ENCODE peak calls at places on chromosomes 4 and X, in seven cellular contexts. N, B, D, U, H, P and E are unnamed samples.
A peak's percentile ranks its signal among the peaks of the same experiment; 100 is the strongest.

GRCh38 chr4:141220655-141221605 is at the start of gene ZNF330:
- DNase-seq in N (peak; percentile 95), H (peak; percentile 87), U (peak; percentile 95), B (peak; percentile 93), P (peak; percentile 95), D (peak; percentile 81), E (peak; percentile 94)

GRCh38 chr4:73709461-73710033 is 30.8 kb upstream of the CXCL8 start:
- DNase-seq in N (no peak), P (no peak), U (no peak), B (no peak), D (no peak), H (no peak), E (no peak)

GRCh38 chr4:122826596-122827257 is at the start of gene FGF2:
- DNase-seq in P (peak; percentile 48), B (peak; percentile 83), H (no peak), D (no peak), N (peak; percentile 54), U (peak; percentile 79), E (peak; percentile 39)

GRCh38 chrX:100658936-100659335 is 14.9 kb downstream of the SRPX2 start:
- DNase-seq in D (no peak), B (no peak), P (no peak), H (no peak), N (no peak), U (no peak), E (no peak)

GRCh38 chr4:126986828-126987227 is 645.9 kb upstream of the INTU start:
- DNase-seq in U (no peak), P (no peak), H (no peak), D (peak; percentile 7), B (no peak), N (no peak), E (no peak)

GRCh38 chr4:102574317-102574716 is 73.2 kb downstream of the NFKB1 start:
- DNase-seq in N (no peak), H (no peak), U (no peak), B (no peak), D (peak; percentile 13), P (no peak), E (no peak)

GRCh38 chr4:6548201-6548881 is 26.6 kb upstream of the MAN2B2 start:
- DNase-seq in N (peak; percentile 83), D (no peak), H (no peak), U (peak; percentile 61), B (no peak), P (no peak), E (peak; percentile 80)

GRCh38 chr4:138190452-138190858 is 51.7 kb downstream of the SLC7A11 start:
- DNase-seq in H (no peak), P (no peak), U (no peak), B (no peak), D (no peak), N (no peak), E (no peak)

GRCh38 chrX:116240446-116240845 is 69.9 kb downstream of the AGTR2 start:
- DNase-seq in D (no peak), B (no peak), P (peak; percentile 38), U (no peak), H (no peak), N (no peak), E (no peak)

GRCh38 chrX:130196453-130196852 is 24.7 kb downstream of the RAB33A start:
- DNase-seq in U (no peak), N (no peak), B (no peak), D (no peak), P (no peak), H (no peak), E (no peak)

GRCh38 chrX:51837451-51837850 is 56.0 kb upstream of the MAGED1 start:
- DNase-seq in U (no peak), D (no peak), B (no peak), N (no peak), H (no peak), P (no peak), E (no peak)

GRCh38 chr4:114178392-114178791 is 198.9 kb upstream of the ARSJ start:
- DNase-seq in P (no peak), D (no peak), U (no peak), H (no peak), B (no peak), N (no peak), E (no peak)

GRCh38 chr4:39415678-39416283 is 9.1 kb downstream of the KLB start:
- DNase-seq in D (no peak), B (no peak), N (no peak), P (no peak), H (no peak), U (no peak), E (no peak)

GRCh38 chr4:84920591-84920990 is 45.9 kb downstream of the WDFY3 start:
- DNase-seq in U (no peak), B (no peak), D (peak; percentile 3), N (no peak), P (no peak), H (no peak), E (no peak)

GRCh38 chrX:129845616-129846190 is 2.0 kb upstream of the ZDHHC9 start:
- DNase-seq in H (no peak), B (no peak), U (no peak), P (no peak), D (no peak), N (no peak), E (no peak)

GRCh38 chrX:87468941-87469340 is 48.7 kb upstream of the KLHL4 start:
- DNase-seq in P (no peak), U (no peak), B (no peak), D (no peak), N (no peak), H (no peak), E (no peak)

GRCh38 chr4:110865611-110866254 is 242.9 kb upstream of the PITX2 start:
- DNase-seq in D (no peak), P (no peak), H (no peak), U (no peak), N (no peak), B (no peak), E (no peak)

GRCh38 chrX:139448996-139449395 is 81.5 kb upstream of the F9 start:
- DNase-seq in U (no peak), D (no peak), N (no peak), B (no peak), H (no peak), P (no peak), E (no peak)

GRCh38 chr4:177461606-177462005 is 19.4 kb upstream of the AGA start:
- DNase-seq in D (no peak), P (no peak), H (no peak), B (no peak), N (no peak), U (no peak), E (no peak)

GRCh38 chr4:75289843-75290616 is 224.2 kb downstream of the RCHY1 start:
- DNase-seq in U (peak; percentile 45), D (no peak), H (no peak), N (peak; percentile 17), B (no peak), P (no peak), E (no peak)

GRCh38 chr4:25792843-25793242 is 69.9 kb downstream of the SEL1L3 start:
- DNase-seq in N (no peak), B (no peak), U (no peak), H (no peak), P (no peak), D (no peak), E (no peak)

GRCh38 chr4:139761461-139761860 is 95.8 kb downstream of the MGST2 start:
- DNase-seq in D (no peak), N (no peak), U (no peak), P (no peak), B (no peak), H (no peak), E (peak; percentile 83)

GRCh38 chr4:185950891-185951290 is 118.1 kb upstream of the TLR3 start:
- DNase-seq in B (no peak), P (no peak), D (no peak), N (no peak), U (no peak), H (no peak), E (no peak)

GRCh38 chr4:87011340-87012034 is 76.7 kb downstream of the AFF1 start:
- DNase-seq in P (peak; percentile 44), U (no peak), D (no peak), N (no peak), B (no peak), H (no peak), E (no peak)

GRCh38 chr4:78693777-78694456 is 82.2 kb upstream of the BMP2K start:
- DNase-seq in N (no peak), U (no peak), H (no peak), B (no peak), P (no peak), D (no peak), E (no peak)

GRCh38 chr4:8648816-8649630 is 56.5 kb downstream of the CPZ start:
- DNase-seq in U (no peak), P (no peak), B (no peak), H (no peak), D (no peak), N (no peak), E (no peak)

GRCh38 chrX:132181364-132181763 is 37.9 kb downstream of the RAP2C start:
- DNase-seq in U (no peak), B (peak; percentile 45), H (no peak), P (peak; percentile 59), D (no peak), N (no peak), E (no peak)

GRCh38 chr4:3192188-3192587 is 56.8 kb upstream of the MSANTD1 start:
- DNase-seq in P (no peak), N (no peak), D (no peak), H (no peak), B (no peak), U (no peak), E (no peak)

GRCh38 chrX:133414399-133415275 is 652 bp downstream of the GPC4 start:
- DNase-seq in N (peak; percentile 23), P (no peak), H (no peak), B (peak; percentile 53), D (no peak), U (peak; percentile 70), E (no peak)

GRCh38 chrX:45850197-45850774 is 649.6 kb upstream of the DIPK2B start:
- DNase-seq in H (no peak), D (no peak), P (no peak), U (peak; percentile 20), N (no peak), B (no peak), E (no peak)

GRCh38 chrX:153818571-153819397 is 11.6 kb downstream of the PDZD4 start:
- DNase-seq in U (peak; percentile 79), H (peak; percentile 39), P (no peak), N (peak; percentile 75), B (no peak), D (no peak), E (peak; percentile 79)

GRCh38 chr4:7328913-7329638 is 105.7 kb downstream of the PSAPL1 start:
- DNase-seq in D (peak; percentile 8), H (no peak), N (no peak), U (no peak), B (peak; percentile 86), P (peak; percentile 76), E (no peak)

GRCh38 chr4:110602061-110602460 is 20.8 kb downstream of the PITX2 start:
- DNase-seq in D (no peak), B (no peak), H (no peak), U (no peak), N (no peak), P (no peak), E (no peak)